ENCODE peak calls at places on chromosomes 6 and 20, in nine cellular contexts. One of them, this sample, is unnamed.

GRCh38 chr6:56693246-56693607 is 50.5 kb upstream of the DST start:
- DNase-seq in PC-9: peak; percentile 69
- DNase-seq in pancreas: peak; percentile 55
- DNase-seq in right atrium auricular region: peak; percentile 96
- DNase-seq in AG04450: no peak
- DNase-seq in hepatocyte: peak; percentile 82
- DNase-seq in uterus: peak; percentile 64
- DNase-seq in dorsolateral prefrontal cortex: peak; percentile 77
- DNase-seq in tibial nerve: peak; percentile 83
- DNase-seq in this sample: no peak

GRCh38 chr6:99611148-99611547 is 4.5 kb downstream of the PRDM13 start:
- DNase-seq in PC-9: no peak
- DNase-seq in pancreas: no peak
- DNase-seq in AG04450: no peak
- DNase-seq in uterus: no peak
- DNase-seq in tibial nerve: no peak
- DNase-seq in hepatocyte: no peak
- DNase-seq in right atrium auricular region: no peak
- DNase-seq in dorsolateral prefrontal cortex: no peak
- DNase-seq in this sample: no peak

GRCh38 chr6:143060806-143061596 is at the start of gene AIG1:
- DNase-seq in PC-9: no peak
- DNase-seq in tibial nerve: peak; percentile 33
- DNase-seq in uterus: peak; percentile 61
- DNase-seq in pancreas: peak; percentile 75
- DNase-seq in right atrium auricular region: peak; percentile 68
- DNase-seq in AG04450: peak; percentile 2
- DNase-seq in hepatocyte: peak; percentile 76
- DNase-seq in dorsolateral prefrontal cortex: peak; percentile 44
- DNase-seq in this sample: peak; percentile 81

GRCh38 chr20:19453781-19454310 is 241.4 kb downstream of the SLC24A3 start:
- DNase-seq in tibial nerve: no peak
- DNase-seq in AG04450: no peak
- DNase-seq in dorsolateral prefrontal cortex: no peak
- DNase-seq in hepatocyte: peak; percentile 16
- DNase-seq in uterus: peak; percentile 33
- DNase-seq in right atrium auricular region: no peak
- DNase-seq in pancreas: no peak
- DNase-seq in PC-9: no peak
- DNase-seq in this sample: peak; percentile 35

GRCh38 chr6:108309844-108310243 is 15.0 kb downstream of the AFG1L start:
- DNase-seq in PC-9: no peak
- DNase-seq in tibial nerve: no peak
- DNase-seq in dorsolateral prefrontal cortex: no peak
- DNase-seq in pancreas: no peak
- DNase-seq in hepatocyte: no peak
- DNase-seq in AG04450: no peak
- DNase-seq in right atrium auricular region: no peak
- DNase-seq in uterus: no peak
- DNase-seq in this sample: no peak

GRCh38 chr6:111980979-111981378 is 72.9 kb upstream of the CCN6 start:
- DNase-seq in hepatocyte: no peak
- DNase-seq in right atrium auricular region: no peak
- DNase-seq in pancreas: no peak
- DNase-seq in dorsolateral prefrontal cortex: no peak
- DNase-seq in tibial nerve: peak; percentile 29
- DNase-seq in PC-9: no peak
- DNase-seq in AG04450: no peak
- DNase-seq in uterus: no peak
- DNase-seq in this sample: no peak

GRCh38 chr6:135085700-135086413 is 31.2 kb upstream of the HBS1L start:
- DNase-seq in dorsolateral prefrontal cortex: no peak
- DNase-seq in pancreas: peak; percentile 18
- DNase-seq in tibial nerve: no peak
- DNase-seq in AG04450: no peak
- DNase-seq in hepatocyte: no peak
- DNase-seq in uterus: no peak
- DNase-seq in PC-9: no peak
- DNase-seq in right atrium auricular region: no peak
- DNase-seq in this sample: no peak

GRCh38 chr20:9066196-9066595 is 2.7 kb upstream of the PLCB4 start:
- DNase-seq in pancreas: no peak
- DNase-seq in uterus: no peak
- DNase-seq in tibial nerve: no peak
- DNase-seq in dorsolateral prefrontal cortex: no peak
- DNase-seq in AG04450: no peak
- DNase-seq in right atrium auricular region: no peak
- DNase-seq in PC-9: no peak
- DNase-seq in hepatocyte: no peak
- DNase-seq in this sample: no peak

GRCh38 chr6:54291738-54292137 is 16.5 kb upstream of the TINAG start:
- DNase-seq in hepatocyte: no peak
- DNase-seq in pancreas: no peak
- DNase-seq in AG04450: no peak
- DNase-seq in PC-9: no peak
- DNase-seq in right atrium auricular region: no peak
- DNase-seq in tibial nerve: no peak
- DNase-seq in uterus: no peak
- DNase-seq in dorsolateral prefrontal cortex: no peak
- DNase-seq in this sample: no peak

GRCh38 chr20:57968111-57968510 is 258.3 kb upstream of the PMEPA1 start:
- DNase-seq in PC-9: no peak
- DNase-seq in right atrium auricular region: no peak
- DNase-seq in pancreas: no peak
- DNase-seq in dorsolateral prefrontal cortex: no peak
- DNase-seq in hepatocyte: no peak
- DNase-seq in AG04450: no peak
- DNase-seq in uterus: no peak
- DNase-seq in tibial nerve: no peak
- DNase-seq in this sample: no peak

GRCh38 chr6:56499121-56499520 is 143.6 kb downstream of the DST start:
- DNase-seq in pancreas: no peak
- DNase-seq in tibial nerve: no peak
- DNase-seq in AG04450: no peak
- DNase-seq in dorsolateral prefrontal cortex: no peak
- DNase-seq in uterus: no peak
- DNase-seq in PC-9: no peak
- DNase-seq in hepatocyte: no peak
- DNase-seq in right atrium auricular region: no peak
- DNase-seq in this sample: no peak

GRCh38 chr20:64119681-64120341 is 12.4 kb upstream of the NPBWR2 start:
- DNase-seq in PC-9: no peak
- DNase-seq in pancreas: no peak
- DNase-seq in uterus: no peak
- DNase-seq in tibial nerve: no peak
- DNase-seq in right atrium auricular region: no peak
- DNase-seq in dorsolateral prefrontal cortex: no peak
- DNase-seq in AG04450: no peak
- DNase-seq in hepatocyte: no peak
- DNase-seq in this sample: no peak

GRCh38 chr20:62344782-62345181 is 22.3 kb downstream of the LAMA5 start:
- DNase-seq in PC-9: no peak
- DNase-seq in right atrium auricular region: no peak
- DNase-seq in hepatocyte: no peak
- DNase-seq in dorsolateral prefrontal cortex: no peak
- DNase-seq in tibial nerve: no peak
- DNase-seq in uterus: no peak
- DNase-seq in AG04450: peak; percentile 88
- DNase-seq in pancreas: no peak
- DNase-seq in this sample: no peak

GRCh38 chr20:62337558-62338293 is 29.4 kb downstream of the LAMA5 start:
- DNase-seq in uterus: no peak
- DNase-seq in AG04450: no peak
- DNase-seq in hepatocyte: no peak
- DNase-seq in right atrium auricular region: no peak
- DNase-seq in dorsolateral prefrontal cortex: no peak
- DNase-seq in tibial nerve: no peak
- DNase-seq in PC-9: no peak
- DNase-seq in pancreas: no peak
- DNase-seq in this sample: no peak

GRCh38 chr6:87670707-87671106 is 31.3 kb downstream of the AKIRIN2 start:
- DNase-seq in pancreas: no peak
- DNase-seq in right atrium auricular region: no peak
- DNase-seq in PC-9: no peak
- DNase-seq in uterus: no peak
- DNase-seq in AG04450: no peak
- DNase-seq in hepatocyte: no peak
- DNase-seq in dorsolateral prefrontal cortex: no peak
- DNase-seq in tibial nerve: no peak
- DNase-seq in this sample: no peak
- H3K27ac ChIP-seq in pancreas: no peak overlapping the region
- H3K27ac ChIP-seq in right atrium auricular region: no peak overlapping the region
- H3K27ac ChIP-seq in PC-9: no peak overlapping the region
- H3K27ac ChIP-seq in uterus: no peak overlapping the region
- H3K27ac ChIP-seq in AG04450: no peak overlapping the region
- H3K27ac ChIP-seq in hepatocyte: peak overlapping the region; percentile 72
- H3K27ac ChIP-seq in dorsolateral prefrontal cortex: no peak overlapping the region
- H3K27ac ChIP-seq in tibial nerve: no peak overlapping the region
- H3K27ac ChIP-seq in this sample: no peak overlapping the region

GRCh38 chr6:4840169-4840568 is 64.0 kb downstream of the CDYL start:
- DNase-seq in uterus: no peak
- DNase-seq in right atrium auricular region: no peak
- DNase-seq in pancreas: no peak
- DNase-seq in tibial nerve: no peak
- DNase-seq in dorsolateral prefrontal cortex: no peak
- DNase-seq in PC-9: no peak
- DNase-seq in hepatocyte: no peak
- DNase-seq in AG04450: no peak
- DNase-seq in this sample: no peak
- H3K27ac ChIP-seq in uterus: no peak overlapping the region
- H3K27ac ChIP-seq in right atrium auricular region: no peak overlapping the region
- H3K27ac ChIP-seq in pancreas: no peak overlapping the region
- H3K27ac ChIP-seq in tibial nerve: no peak overlapping the region
- H3K27ac ChIP-seq in dorsolateral prefrontal cortex: no peak overlapping the region
- H3K27ac ChIP-seq in PC-9: no peak overlapping the region
- H3K27ac ChIP-seq in hepatocyte: no peak overlapping the region
- H3K27ac ChIP-seq in AG04450: no peak overlapping the region
- H3K27ac ChIP-seq in this sample: no peak overlapping the region

GRCh38 chr6:6614096-6614964 is 25.8 kb downstream of the LY86 start:
- DNase-seq in dorsolateral prefrontal cortex: peak; percentile 51
- DNase-seq in uterus: peak; percentile 55
- DNase-seq in pancreas: no peak
- DNase-seq in hepatocyte: no peak
- DNase-seq in PC-9: no peak
- DNase-seq in AG04450: no peak
- DNase-seq in right atrium auricular region: peak; percentile 36
- DNase-seq in tibial nerve: no peak
- DNase-seq in this sample: no peak

GRCh38 chr6:6620752-6621151 is 32.2 kb downstream of the LY86 start:
- DNase-seq in PC-9: no peak
- DNase-seq in right atrium auricular region: no peak
- DNase-seq in uterus: no peak
- DNase-seq in dorsolateral prefrontal cortex: no peak
- DNase-seq in tibial nerve: no peak
- DNase-seq in pancreas: no peak
- DNase-seq in hepatocyte: no peak
- DNase-seq in AG04450: no peak
- DNase-seq in this sample: no peak

GRCh38 chr6:6614965-6615304 is 26.4 kb downstream of the LY86 start:
- DNase-seq in dorsolateral prefrontal cortex: no peak
- DNase-seq in hepatocyte: no peak
- DNase-seq in AG04450: no peak
- DNase-seq in pancreas: no peak
- DNase-seq in right atrium auricular region: no peak
- DNase-seq in tibial nerve: no peak
- DNase-seq in uterus: no peak
- DNase-seq in PC-9: no peak
- DNase-seq in this sample: no peak

GRCh38 chr6:6619415-6619814 is 30.9 kb downstream of the LY86 start:
- DNase-seq in pancreas: no peak
- DNase-seq in tibial nerve: no peak
- DNase-seq in dorsolateral prefrontal cortex: no peak
- DNase-seq in uterus: no peak
- DNase-seq in PC-9: no peak
- DNase-seq in hepatocyte: no peak
- DNase-seq in AG04450: no peak
- DNase-seq in right atrium auricular region: no peak
- DNase-seq in this sample: no peak

DNA sequence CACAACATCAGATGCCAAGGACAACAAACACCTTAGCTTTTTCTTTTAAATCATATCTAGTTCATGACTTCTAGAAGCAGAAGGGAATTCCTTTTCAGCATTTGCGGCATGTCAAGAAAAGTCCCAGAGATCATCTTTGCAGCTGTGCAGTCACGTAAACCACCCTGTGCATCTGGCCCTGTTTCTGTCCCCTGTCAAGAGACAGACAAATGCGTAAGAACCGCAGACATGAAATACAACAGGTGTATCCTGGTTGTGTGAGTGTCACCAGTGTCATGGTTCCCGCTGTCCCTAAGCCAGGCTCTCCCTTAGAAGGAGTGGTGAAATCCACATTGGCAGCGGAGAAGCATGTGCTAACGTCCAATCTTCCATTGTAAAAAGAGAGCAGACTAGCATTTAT is 28.1 kb downstream of the LY86 start:
- DNase-seq in uterus: no peak
- DNase-seq in pancreas: no peak
- DNase-seq in dorsolateral prefrontal cortex: no peak
- DNase-seq in hepatocyte: no peak
- DNase-seq in AG04450: no peak
- DNase-seq in tibial nerve: no peak
- DNase-seq in right atrium auricular region: no peak
- DNase-seq in PC-9: no peak
- DNase-seq in this sample: no peak
- H3K27ac ChIP-seq in uterus: no peak overlapping the region
- H3K27ac ChIP-seq in pancreas: no peak overlapping the region
- H3K27ac ChIP-seq in dorsolateral prefrontal cortex: no peak overlapping the region
- H3K27ac ChIP-seq in hepatocyte: no peak overlapping the region
- H3K27ac ChIP-seq in AG04450: no peak overlapping the region
- H3K27ac ChIP-seq in tibial nerve: no peak overlapping the region
- H3K27ac ChIP-seq in right atrium auricular region: no peak overlapping the region
- H3K27ac ChIP-seq in PC-9: no peak overlapping the region
- H3K27ac ChIP-seq in this sample: no peak overlapping the region

GRCh38 chr20:3654326-3655031 is 8.7 kb downstream of the GFRA4 start:
- DNase-seq in pancreas: no peak
- DNase-seq in right atrium auricular region: no peak
- DNase-seq in uterus: no peak
- DNase-seq in PC-9: no peak
- DNase-seq in hepatocyte: no peak
- DNase-seq in tibial nerve: no peak
- DNase-seq in dorsolateral prefrontal cortex: no peak
- DNase-seq in AG04450: no peak
- DNase-seq in this sample: no peak

GRCh38 chr20:3653921-3654320 is 9.3 kb downstream of the GFRA4 start:
- DNase-seq in hepatocyte: no peak
- DNase-seq in tibial nerve: no peak
- DNase-seq in AG04450: no peak
- DNase-seq in pancreas: no peak
- DNase-seq in uterus: no peak
- DNase-seq in dorsolateral prefrontal cortex: no peak
- DNase-seq in right atrium auricular region: no peak
- DNase-seq in PC-9: no peak
- DNase-seq in this sample: no peak

GRCh38 chr20:3652646-3653596 is 10.3 kb downstream of the GFRA4 start:
- DNase-seq in AG04450: no peak
- DNase-seq in hepatocyte: no peak
- DNase-seq in uterus: no peak
- DNase-seq in pancreas: no peak
- DNase-seq in PC-9: no peak
- DNase-seq in tibial nerve: no peak
- DNase-seq in right atrium auricular region: no peak
- DNase-seq in dorsolateral prefrontal cortex: no peak
- DNase-seq in this sample: no peak

GRCh38 chr20:3651204-3651970 is 11.8 kb downstream of the GFRA4 start:
- DNase-seq in pancreas: no peak
- DNase-seq in hepatocyte: no peak
- DNase-seq in tibial nerve: no peak
- DNase-seq in PC-9: no peak
- DNase-seq in AG04450: no peak
- DNase-seq in dorsolateral prefrontal cortex: no peak
- DNase-seq in uterus: no peak
- DNase-seq in right atrium auricular region: no peak
- DNase-seq in this sample: no peak

GRCh38 chr20:3652217-3652616 is 11.0 kb downstream of the GFRA4 start:
- DNase-seq in hepatocyte: no peak
- DNase-seq in AG04450: no peak
- DNase-seq in right atrium auricular region: no peak
- DNase-seq in dorsolateral prefrontal cortex: no peak
- DNase-seq in pancreas: peak; percentile 49
- DNase-seq in PC-9: no peak
- DNase-seq in uterus: no peak
- DNase-seq in tibial nerve: no peak
- DNase-seq in this sample: no peak
- H3K27ac ChIP-seq in hepatocyte: no peak overlapping the region
- H3K27ac ChIP-seq in AG04450: no peak overlapping the region
- H3K27ac ChIP-seq in right atrium auricular region: no peak overlapping the region
- H3K27ac ChIP-seq in dorsolateral prefrontal cortex: no peak overlapping the region
- H3K27ac ChIP-seq in pancreas: peak overlapping the region; percentile 50
- H3K27ac ChIP-seq in PC-9: no peak overlapping the region
- H3K27ac ChIP-seq in uterus: no peak overlapping the region
- H3K27ac ChIP-seq in tibial nerve: no peak overlapping the region
- H3K27ac ChIP-seq in this sample: no peak overlapping the region

This sample was measured in coronary artery.